ENCODE peak calls at places on chromosomes 16 and 17, in seven cellular contexts. K, I, U, O, N, R and S are unnamed samples. For H3K4me1, the result is how much of the 10 kb centered on the place peaks cover.

GRCh38 chr16:67882374-67883145 is 2.1 kb upstream of the NRN1L start:
- DNase-seq in K (no peak), I (no peak), U (no peak), O (no peak), N (no peak), R (no peak), S (no peak)

GRCh38 chr16:50683689-50684374 is 2.7 kb upstream of the SNX20 start:
- DNase-seq in K (no peak), I (peak), U (no peak), O (peak), N (no peak), R (peak), S (no peak)

GRCh38 chr16:14409563-14409962 is 220.5 kb downstream of the PARN start:
- DNase-seq in K (no peak), I (no peak), U (peak), O (peak), N (no peak), R (no peak), S (peak)

GRCh38 chr17:2885751-2886150 is 89.5 kb downstream of the RAP1GAP2 start:
- DNase-seq in K (no peak), I (no peak), U (no peak), O (no peak), N (no peak), R (no peak), S (no peak)

GRCh38 chr16:88452485-88453216 is 429 bp upstream of the ZFPM1 start:
- DNase-seq in K (peak), I (peak), U (peak), O (peak), N (peak), R (peak), S (peak)

GRCh38 chr17:4708436-4708835 is 2.0 kb upstream of the ARRB2 start:
- DNase-seq in K (peak), I (peak), U (peak), O (peak), N (peak), R (no peak), S (no peak)

GRCh38 chr17:11144358-11145233 is 96.4 kb upstream of the SHISA6 start:
- DNase-seq in K (peak), I (peak), U (peak), O (peak), N (peak), R (no peak), S (peak)

GRCh38 chr16:740764-741505 is at the start of gene CIAO3:
- DNase-seq in K (peak), I (peak), U (peak), O (peak), N (peak), R (peak), S (peak)

GRCh38 chr17:47203984-47204721 is 5.0 kb upstream of the MYL4 start:
- DNase-seq in K (no peak), I (peak), U (no peak), O (no peak), N (no peak), R (no peak), S (no peak)

GRCh38 chr17:17151962-17152361 is 54.2 kb downstream of the PLD6 start:
- DNase-seq in K (no peak), I (no peak), U (peak), O (no peak), N (peak), R (peak), S (peak)

GRCh38 chr17:68347380-68347779 is 56.1 kb downstream of the ARSG start:
- DNase-seq in K (no peak), I (peak), U (no peak), O (no peak), N (no peak), R (no peak), S (no peak)

DNA sequence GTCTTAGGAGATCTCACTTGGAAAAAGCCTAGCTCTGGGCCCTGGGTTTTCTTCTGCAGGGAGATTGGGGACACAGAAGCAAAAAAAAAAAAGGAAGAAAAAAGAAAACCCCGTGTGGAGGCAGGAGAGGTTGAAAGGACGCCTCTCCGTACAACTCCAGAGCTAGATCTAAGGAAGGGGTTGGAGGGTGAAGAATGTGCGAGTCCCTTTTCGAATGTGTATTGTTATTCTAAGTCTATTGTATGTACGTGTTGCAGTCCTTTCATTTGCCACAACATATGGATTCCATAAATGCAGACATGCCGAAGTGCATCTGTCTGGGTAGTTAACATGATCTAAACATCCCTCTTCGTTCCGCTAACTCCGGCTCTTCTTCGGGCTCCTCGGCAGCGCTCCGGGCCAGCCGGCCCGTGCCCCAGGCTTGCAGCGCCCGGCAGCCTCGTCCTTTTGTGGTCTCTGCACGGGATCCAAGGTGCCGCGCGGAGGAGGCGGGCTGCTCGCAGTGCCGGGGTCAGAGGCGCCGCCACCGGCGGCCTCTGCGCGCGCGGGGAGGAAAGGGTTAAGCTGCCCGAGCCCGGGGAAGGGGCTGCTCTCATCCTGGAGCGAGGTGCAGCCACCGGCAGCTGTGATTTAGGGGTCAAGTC is 14.8 kb upstream of the ZFHX3 start:
- DNase-seq in K (peak), I (no peak), U (no peak), O (no peak), N (no peak), R (no peak), S (no peak)
- H3K4me1 ChIP-seq in K (half or more), I (under half), U (under half), O (under half), N (under half), R (under half), S (under half)

GRCh38 chr16:27332105-27332504 is 18.3 kb downstream of the IL4R start:
- DNase-seq in K (no peak), I (no peak), U (no peak), O (no peak), N (no peak), R (no peak), S (no peak)
- H3K4me1 ChIP-seq in K (under half), I (under half), U (under half), O (under half), N (under half), R (under half), S (under half)

GRCh38 chr17:48569676-48570324 is 8.3 kb downstream of the HOXB4 start:
- DNase-seq in K (no peak), I (no peak), U (no peak), O (no peak), N (no peak), R (no peak), S (no peak)

GRCh38 chr17:48568499-48569259 is 9.5 kb downstream of the HOXB4 start:
- DNase-seq in K (no peak), I (no peak), U (no peak), O (no peak), N (no peak), R (no peak), S (no peak)

GRCh38 chr17:48571826-48572417 is 6.2 kb downstream of the HOXB4 start:
- DNase-seq in K (no peak), I (no peak), U (no peak), O (no peak), N (no peak), R (no peak), S (no peak)

GRCh38 chr17:48570325-48571023 is 7.7 kb downstream of the HOXB4 start:
- DNase-seq in K (no peak), I (no peak), U (no peak), O (no peak), N (no peak), R (no peak), S (no peak)

DNA sequence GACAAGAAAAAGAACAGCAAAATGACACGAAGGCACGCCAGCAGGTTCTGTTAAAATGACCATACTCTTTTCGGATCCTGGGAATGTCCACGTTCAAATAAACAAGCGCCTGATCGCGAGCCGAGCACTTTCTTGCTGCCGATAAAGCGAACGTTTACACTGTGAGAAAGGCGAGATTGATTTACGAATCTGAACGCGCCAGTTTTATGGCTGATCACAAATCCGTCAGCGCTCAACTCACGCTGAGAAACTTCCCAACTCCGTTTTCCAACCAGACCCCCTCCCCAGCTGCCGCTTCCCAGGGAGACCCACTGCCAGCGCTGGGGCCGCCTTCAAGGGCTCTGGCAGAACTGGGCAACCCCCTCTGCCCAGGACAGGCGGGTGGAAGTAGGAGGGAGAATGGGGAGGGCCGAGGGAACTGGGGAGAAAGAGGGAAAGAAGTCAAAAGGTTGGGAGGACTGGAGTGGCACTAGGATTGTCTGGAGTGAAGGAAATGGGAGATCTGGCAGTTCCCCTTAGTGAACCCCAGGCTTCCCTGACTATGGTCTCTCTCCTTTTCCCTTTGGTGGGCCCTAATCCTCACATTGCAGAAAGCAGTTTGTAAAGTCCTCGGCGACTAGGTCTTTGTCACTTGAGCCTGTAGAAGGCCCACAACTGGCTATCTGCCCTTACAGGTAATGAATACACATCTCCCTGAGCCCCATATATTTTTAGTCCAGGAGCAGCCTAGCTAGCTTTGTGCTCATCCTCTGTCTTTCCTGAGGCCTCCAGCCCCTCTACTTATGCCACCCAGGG is 6.9 kb downstream of the HOXB4 start:
- DNase-seq in K (no peak), I (no peak), U (no peak), O (no peak), N (no peak), R (no peak), S (no peak)
- H3K4me1 ChIP-seq in K (half or more), I (under half), U (under half), O (under half), N (under half), R (under half), S (under half)

DNA sequence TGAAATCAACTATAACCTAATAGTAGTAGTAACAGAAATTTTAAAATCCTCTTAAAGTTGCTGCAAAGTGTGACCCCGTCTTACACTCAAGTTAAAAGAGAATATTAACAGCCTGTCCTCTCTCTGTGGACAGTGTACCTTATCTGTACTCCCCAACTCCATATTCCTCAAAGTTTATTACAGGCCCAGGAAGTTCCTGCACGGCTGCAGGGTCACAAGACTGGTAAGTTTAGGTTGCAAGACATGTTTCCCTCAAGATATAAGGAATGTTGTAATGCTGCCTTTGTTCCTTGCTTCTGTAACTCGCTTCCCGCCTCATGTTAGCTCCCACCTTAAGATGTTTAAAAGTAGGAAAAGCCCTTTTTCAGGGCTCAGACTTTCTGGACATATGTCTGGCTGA is 72.2 kb downstream of the ITFG1 start:
- DNase-seq in K (no peak), I (no peak), U (no peak), O (no peak), N (no peak), R (no peak), S (no peak)
- H3K4me1 ChIP-seq in K (under half), I (under half), U (under half), O (under half), N (under half), R (under half), S (under half)

GRCh38 chr17:57915532-57915931 is 39.7 kb downstream of the CUEDC1 start:
- DNase-seq in K (no peak), I (no peak), U (no peak), O (no peak), N (no peak), R (peak), S (no peak)

GRCh38 chr17:57911834-57912673 is 43.2 kb downstream of the CUEDC1 start:
- DNase-seq in K (peak), I (no peak), U (peak), O (peak), N (peak), R (peak), S (peak)

GRCh38 chr17:57914274-57915147 is 40.7 kb downstream of the CUEDC1 start:
- DNase-seq in K (no peak), I (no peak), U (no peak), O (no peak), N (no peak), R (peak), S (no peak)

GRCh38 chr17:57915980-57916757 is 39.0 kb downstream of the CUEDC1 start:
- DNase-seq in K (peak), I (no peak), U (no peak), O (no peak), N (no peak), R (peak), S (no peak)

GRCh38 chr17:57913576-57914273 is 41.5 kb downstream of the CUEDC1 start:
- DNase-seq in K (no peak), I (no peak), U (no peak), O (no peak), N (no peak), R (peak), S (no peak)
- H3K4me1 ChIP-seq in K (under half), I (under half), U (under half), O (under half), N (under half), R (under half), S (under half)

GRCh38 chr17:78125976-78126894 is 2.3 kb downstream of the TMC6 start:
- DNase-seq in K (no peak), I (peak), U (no peak), O (no peak), N (no peak), R (no peak), S (no peak)
- H3K4me1 ChIP-seq in K (under half), I (half or more), U (under half), O (under half), N (under half), R (under half), S (under half)

DNA sequence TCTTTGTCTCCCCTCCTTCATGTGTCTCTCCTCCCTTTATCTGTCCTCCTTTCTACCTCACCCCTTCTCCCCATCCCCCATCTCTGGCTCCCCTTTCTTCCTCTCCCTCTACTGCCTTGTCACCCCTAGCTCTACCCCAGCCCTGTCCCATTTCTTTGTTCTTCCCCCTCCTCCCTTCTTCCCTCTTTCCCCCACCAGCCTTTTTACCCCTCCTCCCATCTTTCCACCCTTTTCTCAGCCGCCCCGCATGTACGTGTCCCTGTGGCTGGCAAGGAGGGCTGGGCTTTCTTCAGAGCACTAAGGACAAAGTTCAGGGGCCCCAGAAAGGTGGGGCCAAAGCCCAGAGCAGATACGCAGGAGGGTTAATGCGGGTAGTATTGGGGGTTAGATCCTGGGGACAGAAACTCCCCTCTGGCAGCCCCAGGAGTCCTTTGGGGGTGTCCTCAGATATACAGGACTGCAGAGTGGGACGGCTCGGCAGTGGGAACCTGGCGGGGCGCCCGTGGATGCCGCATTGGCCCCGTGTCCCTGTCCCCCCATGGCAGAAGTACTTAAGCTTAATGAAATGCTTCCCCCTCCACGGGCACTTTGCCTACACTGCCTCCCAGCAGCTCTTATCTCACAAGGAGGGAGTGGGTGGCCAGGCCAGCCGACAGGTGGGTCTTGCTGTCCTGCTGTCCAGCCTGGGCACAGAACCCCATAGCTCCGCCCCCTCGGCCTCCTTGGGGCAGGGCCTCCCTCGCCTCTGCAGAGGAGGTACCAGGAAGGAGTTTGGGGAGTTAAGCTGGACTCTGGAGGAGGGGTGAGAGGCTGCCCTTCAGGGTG is 8.3 kb downstream of the THRA start:
- DNase-seq in K (peak), I (no peak), U (no peak), O (peak), N (peak), R (peak), S (peak)
- H3K4me1 ChIP-seq in K (half or more), I (under half), U (under half), O (under half), N (half or more), R (half or more), S (half or more)

GRCh38 chr17:79054200-79054599 is 20.4 kb upstream of the ENGASE start:
- DNase-seq in K (no peak), I (no peak), U (no peak), O (no peak), N (no peak), R (no peak), S (no peak)
- H3K4me1 ChIP-seq in K (under half), I (under half), U (under half), O (under half), N (under half), R (under half), S (under half)

GRCh38 chr17:62897706-62898105 is 68.3 kb upstream of the TANC2 start:
- DNase-seq in K (no peak), I (no peak), U (no peak), O (no peak), N (no peak), R (no peak), S (no peak)
- H3K4me1 ChIP-seq in K (under half), I (under half), U (under half), O (under half), N (under half), R (under half), S (under half)